ENCODE peak calls at places on chromosomes 12 and 14, in eight cellular contexts. One of them, this sample, is unnamed.
A peak's percentile ranks its signal among the peaks of the same experiment; 100 is the strongest.

GRCh38 chr14:88829188-88829587 is 4.7 kb downstream of the TTC8 start:
- DNase-seq in naive thymus-derived CD4-positive, alpha-beta T cell: no peak
- DNase-seq in neural progenitor cell: no peak
- DNase-seq in suprapubic skin: no peak
- DNase-seq in cardiac muscle cell: no peak
- DNase-seq in cardiac fibroblast: no peak
- DNase-seq in lower leg skin: no peak
- DNase-seq in fibroblast of pulmonary artery: no peak
- DNase-seq in this sample: no peak

GRCh38 chr12:55495490-55495889 is 3.3 kb downstream of the OR6C68 start:
- DNase-seq in suprapubic skin: no peak
- DNase-seq in naive thymus-derived CD4-positive, alpha-beta T cell: no peak
- DNase-seq in fibroblast of pulmonary artery: no peak
- DNase-seq in neural progenitor cell: no peak
- DNase-seq in cardiac muscle cell: no peak
- DNase-seq in lower leg skin: no peak
- DNase-seq in cardiac fibroblast: no peak
- DNase-seq in this sample: no peak

GRCh38 chr12:65891987-65892481 is 67.8 kb downstream of the HMGA2 start:
- DNase-seq in fibroblast of pulmonary artery: peak; percentile 99
- DNase-seq in cardiac fibroblast: peak; percentile 99
- DNase-seq in naive thymus-derived CD4-positive, alpha-beta T cell: no peak
- DNase-seq in suprapubic skin: peak; percentile 91
- DNase-seq in cardiac muscle cell: no peak
- DNase-seq in lower leg skin: peak; percentile 91
- DNase-seq in neural progenitor cell: no peak
- DNase-seq in this sample: peak; percentile 99

GRCh38 chr12:55707841-55708694 is at the start of gene ITGA7:
- DNase-seq in naive thymus-derived CD4-positive, alpha-beta T cell: peak; percentile 33
- DNase-seq in cardiac muscle cell: peak; percentile 95
- DNase-seq in fibroblast of pulmonary artery: no peak
- DNase-seq in cardiac fibroblast: no peak
- DNase-seq in neural progenitor cell: peak; percentile 97
- DNase-seq in suprapubic skin: peak; percentile 79
- DNase-seq in lower leg skin: no peak
- DNase-seq in this sample: no peak

GRCh38 chr14:105082703-105083102 is 17.5 kb upstream of the GPR132 start:
- DNase-seq in fibroblast of pulmonary artery: no peak
- DNase-seq in cardiac fibroblast: no peak
- DNase-seq in lower leg skin: no peak
- DNase-seq in neural progenitor cell: no peak
- DNase-seq in naive thymus-derived CD4-positive, alpha-beta T cell: no peak
- DNase-seq in suprapubic skin: no peak
- DNase-seq in cardiac muscle cell: no peak
- DNase-seq in this sample: no peak

GRCh38 chr12:753401-754237 is 1.2 kb downstream of the WNK1 start:
- DNase-seq in cardiac muscle cell: peak; percentile 56
- DNase-seq in fibroblast of pulmonary artery: peak; percentile 29
- DNase-seq in suprapubic skin: peak; percentile 80
- DNase-seq in naive thymus-derived CD4-positive, alpha-beta T cell: peak; percentile 48
- DNase-seq in lower leg skin: peak; percentile 28
- DNase-seq in neural progenitor cell: peak; percentile 57
- DNase-seq in cardiac fibroblast: peak; percentile 25
- DNase-seq in this sample: no peak

GRCh38 chr12:117039891-117040309 is 59.3 kb downstream of the TESC start:
- DNase-seq in suprapubic skin: no peak
- DNase-seq in cardiac fibroblast: no peak
- DNase-seq in cardiac muscle cell: no peak
- DNase-seq in neural progenitor cell: no peak
- DNase-seq in lower leg skin: no peak
- DNase-seq in naive thymus-derived CD4-positive, alpha-beta T cell: no peak
- DNase-seq in fibroblast of pulmonary artery: no peak
- DNase-seq in this sample: no peak

GRCh38 chr12:7542813-7543212 is 39.2 kb upstream of the CD163 start:
- DNase-seq in fibroblast of pulmonary artery: peak; percentile 4
- DNase-seq in cardiac fibroblast: peak; percentile 30
- DNase-seq in neural progenitor cell: no peak
- DNase-seq in lower leg skin: no peak
- DNase-seq in cardiac muscle cell: no peak
- DNase-seq in suprapubic skin: no peak
- DNase-seq in naive thymus-derived CD4-positive, alpha-beta T cell: no peak
- DNase-seq in this sample: no peak

GRCh38 chr14:76917158-76917596 is 91.0 kb downstream of the LRRC74A start:
- DNase-seq in suprapubic skin: no peak
- DNase-seq in fibroblast of pulmonary artery: peak; percentile 86
- DNase-seq in lower leg skin: no peak
- DNase-seq in naive thymus-derived CD4-positive, alpha-beta T cell: no peak
- DNase-seq in neural progenitor cell: peak; percentile 86
- DNase-seq in cardiac fibroblast: peak; percentile 85
- DNase-seq in cardiac muscle cell: peak; percentile 71
- DNase-seq in this sample: no peak

GRCh38 chr14:85534435-85534834 is 4.5 kb downstream of the FLRT2 start:
- DNase-seq in suprapubic skin: no peak
- DNase-seq in lower leg skin: no peak
- DNase-seq in naive thymus-derived CD4-positive, alpha-beta T cell: no peak
- DNase-seq in cardiac fibroblast: peak; percentile 27
- DNase-seq in neural progenitor cell: peak; percentile 62
- DNase-seq in cardiac muscle cell: peak; percentile 46
- DNase-seq in fibroblast of pulmonary artery: peak; percentile 33
- DNase-seq in this sample: no peak

GRCh38 chr12:103354403-103354802 is 141.4 kb downstream of the C12orf42 start:
- DNase-seq in neural progenitor cell: no peak
- DNase-seq in naive thymus-derived CD4-positive, alpha-beta T cell: no peak
- DNase-seq in lower leg skin: no peak
- DNase-seq in cardiac fibroblast: no peak
- DNase-seq in suprapubic skin: no peak
- DNase-seq in fibroblast of pulmonary artery: no peak
- DNase-seq in cardiac muscle cell: no peak
- DNase-seq in this sample: no peak

GRCh38 chr12:56028511-56029165 is 7.8 kb downstream of the IKZF4 start:
- DNase-seq in neural progenitor cell: no peak
- DNase-seq in cardiac muscle cell: no peak
- DNase-seq in naive thymus-derived CD4-positive, alpha-beta T cell: no peak
- DNase-seq in suprapubic skin: no peak
- DNase-seq in fibroblast of pulmonary artery: peak; percentile 48
- DNase-seq in cardiac fibroblast: peak; percentile 24
- DNase-seq in lower leg skin: no peak
- DNase-seq in this sample: no peak

GRCh38 chr14:72924332-72924731 is 1.9 kb upstream of the DCAF4 start:
- DNase-seq in cardiac fibroblast: no peak
- DNase-seq in cardiac muscle cell: peak; percentile 83
- DNase-seq in lower leg skin: no peak
- DNase-seq in naive thymus-derived CD4-positive, alpha-beta T cell: no peak
- DNase-seq in fibroblast of pulmonary artery: no peak
- DNase-seq in neural progenitor cell: no peak
- DNase-seq in suprapubic skin: no peak
- DNase-seq in this sample: no peak

GRCh38 chr14:68124885-68125731 is 305.5 kb downstream of the RAD51B start:
- DNase-seq in naive thymus-derived CD4-positive, alpha-beta T cell: no peak
- DNase-seq in cardiac fibroblast: peak; percentile 91
- DNase-seq in cardiac muscle cell: no peak
- DNase-seq in neural progenitor cell: no peak
- DNase-seq in lower leg skin: no peak
- DNase-seq in suprapubic skin: no peak
- DNase-seq in fibroblast of pulmonary artery: peak; percentile 82
- DNase-seq in this sample: peak; percentile 68

GRCh38 chr12:27319394-27319793 is 13.2 kb upstream of the BMAL2 start:
- DNase-seq in suprapubic skin: no peak
- DNase-seq in cardiac muscle cell: no peak
- DNase-seq in cardiac fibroblast: peak; percentile 63
- DNase-seq in fibroblast of pulmonary artery: peak; percentile 67
- DNase-seq in naive thymus-derived CD4-positive, alpha-beta T cell: no peak
- DNase-seq in neural progenitor cell: no peak
- DNase-seq in lower leg skin: no peak
- DNase-seq in this sample: peak; percentile 32

GRCh38 chr12:70549340-70550179 is 87.7 kb downstream of the PTPRB start:
- DNase-seq in neural progenitor cell: no peak
- DNase-seq in cardiac fibroblast: peak; percentile 88
- DNase-seq in cardiac muscle cell: no peak
- DNase-seq in fibroblast of pulmonary artery: peak; percentile 91
- DNase-seq in suprapubic skin: no peak
- DNase-seq in lower leg skin: no peak
- DNase-seq in naive thymus-derived CD4-positive, alpha-beta T cell: no peak
- DNase-seq in this sample: no peak

DNA sequence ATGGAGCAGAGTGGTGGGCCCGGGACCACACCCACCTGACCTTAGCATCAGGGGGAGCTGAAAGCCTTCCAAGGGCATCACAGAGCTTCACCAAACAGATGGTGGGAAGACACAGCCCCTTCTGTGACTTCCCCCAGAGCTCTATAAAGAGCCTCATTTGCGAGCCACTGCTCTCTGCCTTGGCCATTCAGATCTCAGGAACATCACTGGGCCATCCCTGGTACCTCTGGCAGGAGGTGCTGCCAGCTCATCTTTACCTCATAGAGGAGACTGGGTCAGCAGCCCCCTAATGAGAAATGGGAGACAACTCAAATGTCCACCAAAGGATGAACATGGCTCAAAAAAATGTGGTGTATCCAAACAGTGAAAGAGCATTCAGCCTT is 116.9 kb downstream of the GCH1 start:
- DNase-seq in naive thymus-derived CD4-positive, alpha-beta T cell: no peak
- DNase-seq in fibroblast of pulmonary artery: no peak
- DNase-seq in lower leg skin: no peak
- DNase-seq in cardiac fibroblast: no peak
- DNase-seq in neural progenitor cell: no peak
- DNase-seq in suprapubic skin: no peak
- DNase-seq in cardiac muscle cell: no peak
- DNase-seq in this sample: no peak
- H3K4me3 ChIP-seq in naive thymus-derived CD4-positive, alpha-beta T cell: no peak overlapping the region
- H3K4me3 ChIP-seq in fibroblast of pulmonary artery: no peak overlapping the region
- H3K4me3 ChIP-seq in lower leg skin: no peak overlapping the region
- H3K4me3 ChIP-seq in cardiac fibroblast: no peak overlapping the region
- H3K4me3 ChIP-seq in neural progenitor cell: no peak overlapping the region
- H3K4me3 ChIP-seq in suprapubic skin: no peak overlapping the region
- H3K4me3 ChIP-seq in cardiac muscle cell: no peak overlapping the region
- H3K4me3 ChIP-seq in this sample: no peak overlapping the region

DNA sequence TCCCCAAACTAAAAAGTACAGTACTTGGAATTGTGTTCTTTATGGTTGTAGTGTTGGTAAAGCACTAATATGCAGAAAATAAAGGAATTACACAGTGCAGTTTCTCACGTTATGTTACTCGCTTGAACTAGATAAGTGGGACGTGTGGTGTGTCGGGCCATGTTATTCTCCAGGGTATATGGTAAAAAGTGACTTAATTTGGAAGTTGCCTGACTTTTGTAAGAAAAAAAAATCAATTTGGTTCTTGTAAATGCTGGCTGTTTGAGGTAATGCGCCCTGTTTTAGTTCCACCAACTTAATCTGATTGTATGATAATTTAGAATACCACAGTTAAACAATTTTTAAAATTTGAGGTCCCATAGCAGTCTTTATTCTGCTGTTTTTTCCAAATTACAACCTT is 4.1 kb downstream of the ARF6 start:
- DNase-seq in suprapubic skin: no peak
- DNase-seq in fibroblast of pulmonary artery: no peak
- DNase-seq in neural progenitor cell: no peak
- DNase-seq in naive thymus-derived CD4-positive, alpha-beta T cell: no peak
- DNase-seq in cardiac muscle cell: no peak
- DNase-seq in cardiac fibroblast: peak; percentile 43
- DNase-seq in lower leg skin: no peak
- DNase-seq in this sample: no peak
- H3K4me3 ChIP-seq in suprapubic skin: peak overlapping the region; percentile 77
- H3K4me3 ChIP-seq in fibroblast of pulmonary artery: peak overlapping the region; percentile 93
- H3K4me3 ChIP-seq in neural progenitor cell: peak overlapping the region; percentile 0
- H3K4me3 ChIP-seq in naive thymus-derived CD4-positive, alpha-beta T cell: peak overlapping the region; percentile 68
- H3K4me3 ChIP-seq in cardiac muscle cell: no peak overlapping the region
- H3K4me3 ChIP-seq in cardiac fibroblast: peak overlapping the region; percentile 92
- H3K4me3 ChIP-seq in lower leg skin: no peak overlapping the region
- H3K4me3 ChIP-seq in this sample: peak overlapping the region; percentile 13

GRCh38 chr12:57490126-57490525 is 2.3 kb downstream of the MARS1 start:
- DNase-seq in cardiac fibroblast: no peak
- DNase-seq in naive thymus-derived CD4-positive, alpha-beta T cell: no peak
- DNase-seq in neural progenitor cell: no peak
- DNase-seq in fibroblast of pulmonary artery: no peak
- DNase-seq in lower leg skin: no peak
- DNase-seq in cardiac muscle cell: no peak
- DNase-seq in suprapubic skin: no peak
- DNase-seq in this sample: no peak
- H3K4me3 ChIP-seq in cardiac fibroblast: no peak overlapping the region
- H3K4me3 ChIP-seq in naive thymus-derived CD4-positive, alpha-beta T cell: no peak overlapping the region
- H3K4me3 ChIP-seq in neural progenitor cell: no peak overlapping the region
- H3K4me3 ChIP-seq in fibroblast of pulmonary artery: no peak overlapping the region
- H3K4me3 ChIP-seq in lower leg skin: no peak overlapping the region
- H3K4me3 ChIP-seq in cardiac muscle cell: no peak overlapping the region
- H3K4me3 ChIP-seq in suprapubic skin: no peak overlapping the region
- H3K4me3 ChIP-seq in this sample: no peak overlapping the region

GRCh38 chr12:20400003-20400402 is 31.7 kb downstream of the PDE3A start:
- DNase-seq in fibroblast of pulmonary artery: no peak
- DNase-seq in suprapubic skin: no peak
- DNase-seq in lower leg skin: no peak
- DNase-seq in naive thymus-derived CD4-positive, alpha-beta T cell: no peak
- DNase-seq in cardiac fibroblast: no peak
- DNase-seq in cardiac muscle cell: no peak
- DNase-seq in neural progenitor cell: no peak
- DNase-seq in this sample: no peak

GRCh38 chr12:20398720-20399119 is 30.4 kb downstream of the PDE3A start:
- DNase-seq in lower leg skin: peak; percentile 18
- DNase-seq in cardiac muscle cell: no peak
- DNase-seq in naive thymus-derived CD4-positive, alpha-beta T cell: no peak
- DNase-seq in fibroblast of pulmonary artery: no peak
- DNase-seq in cardiac fibroblast: no peak
- DNase-seq in suprapubic skin: no peak
- DNase-seq in neural progenitor cell: no peak
- DNase-seq in this sample: no peak

GRCh38 chr12:20404576-20405346 is 36.4 kb downstream of the PDE3A start:
- DNase-seq in suprapubic skin: no peak
- DNase-seq in cardiac fibroblast: peak; percentile 74
- DNase-seq in fibroblast of pulmonary artery: peak; percentile 70
- DNase-seq in cardiac muscle cell: no peak
- DNase-seq in lower leg skin: no peak
- DNase-seq in naive thymus-derived CD4-positive, alpha-beta T cell: no peak
- DNase-seq in neural progenitor cell: no peak
- DNase-seq in this sample: peak; percentile 16

DNA sequence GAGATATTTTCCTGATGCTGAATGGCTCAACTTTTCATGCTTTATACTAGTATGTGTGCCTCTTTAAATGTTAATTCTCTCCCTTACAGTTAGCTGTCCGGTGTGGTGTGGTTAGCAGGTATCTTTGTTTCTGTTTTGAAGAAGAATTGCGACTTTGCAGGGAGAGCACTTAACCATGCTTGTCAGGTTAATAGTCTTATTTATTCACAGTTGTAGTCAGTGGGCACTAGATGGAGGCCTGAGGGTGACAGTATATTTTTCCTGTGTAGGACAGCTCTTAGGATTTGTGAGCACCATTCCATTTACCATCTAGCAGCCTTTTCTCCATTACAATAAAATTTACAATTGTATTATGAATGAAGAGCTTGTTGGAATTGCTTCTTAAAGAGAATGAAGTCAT is 34.9 kb downstream of the PDE3A start:
- DNase-seq in lower leg skin: no peak
- DNase-seq in naive thymus-derived CD4-positive, alpha-beta T cell: no peak
- DNase-seq in cardiac muscle cell: no peak
- DNase-seq in suprapubic skin: no peak
- DNase-seq in neural progenitor cell: no peak
- DNase-seq in fibroblast of pulmonary artery: no peak
- DNase-seq in cardiac fibroblast: no peak
- DNase-seq in this sample: no peak
- H3K4me3 ChIP-seq in lower leg skin: no peak overlapping the region
- H3K4me3 ChIP-seq in naive thymus-derived CD4-positive, alpha-beta T cell: no peak overlapping the region
- H3K4me3 ChIP-seq in cardiac muscle cell: no peak overlapping the region
- H3K4me3 ChIP-seq in suprapubic skin: no peak overlapping the region
- H3K4me3 ChIP-seq in neural progenitor cell: no peak overlapping the region
- H3K4me3 ChIP-seq in fibroblast of pulmonary artery: no peak overlapping the region
- H3K4me3 ChIP-seq in cardiac fibroblast: no peak overlapping the region
- H3K4me3 ChIP-seq in this sample: no peak overlapping the region